ENCODE peak calls at places on chromosomes 11 and 22, in six cellular contexts. I is Peyer's patch, N is NB4, J is transverse colon, R is HCT116, G is body of pancreas. M is an unnamed sample.
A peak's percentile ranks its signal among the peaks of the same experiment; 100 is the strongest.

GRCh38 chr11:101618691-101619090 is 34.9 kb upstream of the TRPC6 start:
- DNase-seq in I (no peak), N (no peak), J (no peak), R (no peak), G (no peak), M (no peak)

GRCh38 chr11:36437413-36437812 is 72.7 kb downstream of the TRAF6 start:
- DNase-seq in I (no peak), N (no peak), J (no peak), R (no peak), G (no peak), M (no peak)

GRCh38 chr11:114098927-114099326 is 39.4 kb downstream of the ZBTB16 start:
- DNase-seq in I (peak; percentile 35), N (no peak), J (no peak), R (no peak), G (peak; percentile 52), M (no peak)

GRCh38 chr22:35476341-35476740 is 64.3 kb upstream of the RASD2 start:
- DNase-seq in I (no peak), N (no peak), J (no peak), R (no peak), G (no peak), M (no peak)

GRCh38 chr22:38867496-38868285 is 4.3 kb downstream of the CBX6 start:
- DNase-seq in I (peak; percentile 38), N (no peak), J (no peak), R (no peak), G (no peak), M (peak; percentile 78)

GRCh38 chr11:126468102-126468521 is 112.6 kb downstream of the ST3GAL4 start:
- DNase-seq in I (no peak), N (peak; percentile 44), J (no peak), R (no peak), G (no peak), M (no peak)

GRCh38 chr11:70696076-70696475 is 297.7 kb downstream of the CTTN start:
- DNase-seq in I (no peak), N (no peak), J (no peak), R (no peak), G (peak; percentile 59), M (no peak)

GRCh38 chr11:28965824-28966223 is 857.6 kb downstream of the METTL15 start:
- DNase-seq in I (no peak), N (no peak), J (no peak), R (no peak), G (no peak), M (no peak)

GRCh38 chr22:22928666-22929380 is 41.2 kb downstream of the IGLL5 start:
- DNase-seq in I (peak; percentile 86), N (peak; percentile 97), J (peak; percentile 78), R (no peak), G (no peak), M (no peak)

GRCh38 chr11:60080523-60080922 is 7.9 kb upstream of the MS4A2 start:
- DNase-seq in I (no peak), N (no peak), J (no peak), R (no peak), G (no peak), M (no peak)

GRCh38 chr11:122213111-122213510 is 97.1 kb upstream of the BLID start:
- DNase-seq in I (no peak), N (no peak), J (no peak), R (no peak), G (no peak), M (no peak)

GRCh38 chr11:5600374-5600851 is 4.0 kb downstream of the TRIM6 start:
- DNase-seq in I (peak; percentile 80), N (peak; percentile 73), J (peak; percentile 73), R (peak; percentile 81), G (peak; percentile 78), M (peak; percentile 52)

GRCh38 chr11:68412593-68413475 is 47.7 kb upstream of the PPP6R3 start:
- DNase-seq in I (peak; percentile 54), N (no peak), J (no peak), R (no peak), G (no peak), M (peak; percentile 92)

GRCh38 chr11:86145439-86146156 is 76.7 kb upstream of the PICALM start:
- DNase-seq in I (no peak), N (no peak), J (no peak), R (no peak), G (no peak), M (no peak)

GRCh38 chr22:48701296-48702030 is 1126.2 kb downstream of the BRD1 start:
- DNase-seq in I (no peak), N (peak; percentile 46), J (no peak), R (no peak), G (no peak), M (no peak)

GRCh38 chr22:48703265-48703941 is 1124.3 kb downstream of the BRD1 start:
- DNase-seq in I (no peak), N (no peak), J (no peak), R (no peak), G (no peak), M (no peak)

GRCh38 chr22:48700566-48701295 is 1126.9 kb downstream of the BRD1 start:
- DNase-seq in I (no peak), N (peak; percentile 46), J (no peak), R (no peak), G (no peak), M (no peak)

GRCh38 chr22:48704335-48704734 is 1123.3 kb downstream of the BRD1 start:
- DNase-seq in I (no peak), N (no peak), J (no peak), R (no peak), G (no peak), M (no peak)

DNA sequence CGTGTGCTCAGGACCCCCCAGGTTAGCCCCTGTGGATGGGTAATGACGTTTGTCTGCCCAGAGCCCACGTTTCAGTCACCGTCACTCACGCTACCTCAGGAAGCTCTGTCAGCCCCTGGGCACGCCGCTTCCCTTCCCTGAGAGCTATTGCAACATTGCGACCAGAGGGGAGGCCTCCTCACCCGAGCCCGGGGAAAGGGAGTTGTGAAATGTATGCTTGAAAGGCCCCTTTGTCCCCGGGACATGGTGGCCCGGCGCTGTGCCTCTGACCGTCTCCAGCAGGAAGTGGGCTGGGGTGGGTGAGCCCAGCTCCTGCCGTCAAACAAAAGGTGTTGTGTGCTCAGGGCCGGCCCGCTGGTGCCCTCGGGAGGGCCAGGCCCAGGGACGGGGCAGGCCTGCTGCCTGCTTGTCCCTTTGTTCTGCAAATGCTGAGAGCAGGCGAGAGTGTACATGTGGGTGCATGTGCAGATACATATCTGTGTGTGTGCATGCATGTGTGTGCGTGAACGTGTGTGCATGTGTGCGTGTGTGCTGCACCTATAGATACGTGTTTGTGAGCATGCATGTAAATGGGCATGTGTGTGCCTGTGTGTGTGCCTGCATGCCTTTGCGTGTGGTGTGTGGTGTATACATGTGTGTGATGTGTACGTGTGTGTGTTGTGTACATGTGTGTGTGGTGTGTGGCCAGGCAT is 1125.0 kb downstream of the BRD1 start:
- DNase-seq in I (no peak), N (peak; percentile 98), J (no peak), R (no peak), G (peak; percentile 54), M (no peak)
- H3K4me3 ChIP-seq in I (no peak overlapping the region), N (no peak overlapping the region), J (no peak overlapping the region), R (no peak overlapping the region), G (no peak overlapping the region), M (no peak overlapping the region)

GRCh38 chr11:66284526-66285078 is 4.3 kb downstream of the YIF1A start:
- DNase-seq in I (no peak), N (no peak), J (no peak), R (no peak), G (no peak), M (no peak)

GRCh38 chr11:66283461-66284105 is 5.4 kb downstream of the YIF1A start:
- DNase-seq in I (no peak), N (no peak), J (no peak), R (no peak), G (no peak), M (no peak)

GRCh38 chr11:66281001-66281400 is 3.0 kb downstream of the CNIH2 start:
- DNase-seq in I (no peak), N (no peak), J (no peak), R (no peak), G (no peak), M (no peak)

GRCh38 chr11:66281776-66282467 is 3.9 kb downstream of the CNIH2 start:
- DNase-seq in I (no peak), N (no peak), J (no peak), R (no peak), G (no peak), M (no peak)

DNA sequence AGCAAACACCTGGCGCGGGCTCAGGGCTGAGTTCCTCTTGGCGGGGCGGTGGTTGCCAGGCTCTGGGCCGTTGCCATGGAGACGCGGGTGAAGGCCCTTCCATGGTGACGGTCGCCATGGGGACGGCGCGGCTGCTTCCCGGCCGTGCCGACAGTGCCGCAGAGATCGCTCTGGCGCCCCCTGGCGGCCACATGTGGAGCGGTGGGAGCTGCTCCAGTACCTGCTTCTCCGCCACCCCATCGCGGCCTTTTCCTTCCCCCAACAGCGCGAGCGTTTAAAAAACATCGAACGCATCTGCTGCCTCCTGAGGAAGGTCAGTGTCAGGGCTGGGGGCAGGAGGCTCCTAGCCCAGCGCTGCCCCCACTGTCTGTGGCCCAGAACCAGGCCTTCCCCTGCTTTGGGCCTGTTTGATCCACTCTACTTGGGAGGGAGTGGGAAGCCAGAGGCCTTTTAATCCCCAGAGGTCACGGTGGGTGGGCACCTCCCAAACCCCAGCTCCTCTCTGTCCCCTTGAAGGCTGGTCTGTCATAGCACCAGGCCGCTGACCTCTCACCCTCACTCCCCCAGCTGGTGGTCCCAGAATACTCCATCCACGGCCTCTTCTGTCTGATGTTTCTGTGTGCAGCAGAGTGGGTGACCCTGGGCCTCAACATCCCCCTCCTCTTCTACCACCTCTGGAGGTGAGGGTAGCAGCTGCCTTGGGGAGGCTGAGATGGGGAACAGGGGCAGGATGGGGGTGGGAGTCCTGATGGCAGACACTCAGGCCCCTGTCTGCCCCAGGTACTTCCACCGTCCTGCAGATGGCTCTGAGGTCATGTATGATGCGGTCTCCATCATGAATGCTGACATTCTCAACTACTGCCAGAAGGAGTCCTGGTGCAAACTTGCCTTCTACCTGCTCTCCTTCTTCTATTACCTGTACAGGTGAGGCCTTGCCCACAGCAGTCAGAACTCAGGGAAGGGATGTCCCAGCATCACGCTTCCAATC is 4.8 kb downstream of the CNIH2 start:
- DNase-seq in I (peak; percentile 100), N (peak; percentile 96), J (peak; percentile 99), R (peak; percentile 91), G (peak; percentile 99), M (peak; percentile 94)
- TF ChIP-seq POLR2A in I (peak; percentile 15), N (peak; percentile 27), J (no peak), R (no peak), G (no peak), M (no peak)

GRCh38 chr22:20430641-20431519 is 6.7 kb downstream of the SCARF2 start:
- DNase-seq in I (peak; percentile 65), N (peak; percentile 85), J (peak; percentile 57), R (peak; percentile 33), G (peak; percentile 57), M (peak; percentile 87)
- TF ChIP-seq CTCF in I (peak; percentile 24), N (peak; percentile 38), J (peak; percentile 50), R (peak; percentile 12), G (peak; percentile 22), M (no peak)

DNA sequence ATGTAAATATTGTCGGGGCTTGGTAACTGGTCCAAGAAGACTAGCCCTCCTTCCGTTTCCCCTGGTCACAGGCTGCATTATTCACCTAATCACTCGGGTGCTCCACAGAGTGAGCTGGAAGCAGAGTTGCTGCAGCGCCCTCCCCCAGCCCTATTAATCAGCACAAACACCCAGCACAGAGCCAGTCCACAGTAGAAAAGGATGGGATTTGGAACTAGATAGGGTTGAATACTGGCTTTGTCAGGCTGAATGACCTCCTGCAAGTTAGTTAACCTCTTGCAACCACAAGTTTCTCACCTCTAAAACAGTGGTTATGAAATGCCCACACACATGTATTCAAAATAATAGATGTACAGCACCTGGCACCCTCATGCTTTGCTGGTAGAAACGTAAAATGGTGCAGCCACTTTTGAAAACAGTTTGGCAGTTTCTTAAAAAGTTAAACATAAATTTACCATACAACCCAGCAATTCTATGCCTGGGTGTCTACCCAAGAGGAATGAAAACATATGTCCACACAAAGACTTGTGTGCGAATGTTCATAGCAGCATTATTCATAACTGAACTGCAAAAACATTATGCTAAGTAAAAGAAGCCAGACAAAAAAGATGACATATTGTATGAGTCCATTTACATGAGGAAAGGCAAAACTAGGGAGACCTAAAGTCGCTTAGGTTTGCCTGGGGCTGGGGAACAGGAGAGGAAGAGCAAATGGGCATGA is 31.7 kb upstream of the APLP2 start:
- DNase-seq in I (no peak), N (no peak), J (no peak), R (no peak), G (no peak), M (no peak)
- H3K4me3 ChIP-seq in I (no peak overlapping the region), N (no peak overlapping the region), J (no peak overlapping the region), R (no peak overlapping the region), G (no peak overlapping the region), M (no peak overlapping the region)

M was measured in lower leg skin.